ENCODE peak calls at places on chromosomes 6 and 20, in ten cellular contexts. N, D, F, B, I, A, O, K, Q and S are unnamed samples. For H3K4me1 and H3K36me3, the result is how much of the 10 kb centered on the place peaks cover.

GRCh38 chr6:136952714-136953260 is 30.7 kb downstream of the SLC35D3 start:
- DNase-seq in F (peak), K (peak), I (no peak), B (no peak), O (no peak), A (peak), Q (no peak), N (no peak), D (no peak), S (no peak)

GRCh38 chr20:35300469-35301262 is 8.4 kb upstream of the FAM83C start:
- DNase-seq in A (no peak), O (no peak), F (no peak), Q (no peak), I (no peak), D (no peak), B (no peak), K (no peak), N (no peak), S (no peak)

GRCh38 chr6:71299541-71300470 is 11.2 kb downstream of the OGFRL1 start:
- DNase-seq in Q (no peak), D (no peak), O (no peak), N (no peak), B (no peak), A (no peak), I (no peak), K (no peak), F (no peak), S (no peak)

GRCh38 chr6:147784371-147784770 is 275.9 kb downstream of the SAMD5 start:
- DNase-seq in I (no peak), F (no peak), N (no peak), K (no peak), B (no peak), A (no peak), D (no peak), Q (no peak), O (no peak), S (no peak)

GRCh38 chr20:51738877-51739447 is 29.2 kb downstream of the ATP9A start:
- DNase-seq in I (peak), K (peak), O (no peak), A (peak), F (no peak), B (no peak), N (no peak), D (no peak), Q (no peak), S (no peak)

GRCh38 chr6:142372348-142372747 is 70.5 kb downstream of the ADGRG6 start:
- DNase-seq in B (no peak), Q (no peak), N (no peak), I (no peak), A (peak), F (no peak), D (no peak), O (no peak), K (no peak), S (no peak)

GRCh38 chr6:22239261-22239660 is 57.6 kb downstream of the PRL start:
- DNase-seq in B (no peak), K (no peak), D (no peak), Q (no peak), O (no peak), A (no peak), F (no peak), N (no peak), I (no peak), S (no peak)

GRCh38 chr20:24381886-24382285 is 87.5 kb upstream of the SYNDIG1 start:
- DNase-seq in K (no peak), F (no peak), O (no peak), I (no peak), Q (no peak), A (no peak), D (no peak), N (no peak), B (no peak), S (no peak)

GRCh38 chr6:7446644-7447325 is 57.2 kb downstream of the RIOK1 start:
- DNase-seq in O (no peak), I (no peak), N (no peak), F (no peak), B (no peak), D (no peak), K (peak), A (no peak), Q (no peak), S (no peak)

GRCh38 chr20:3786126-3786484 is 435 bp downstream of the CENPB start:
- DNase-seq in I (peak), Q (peak), N (peak), D (no peak), A (peak), K (peak), F (peak), B (no peak), O (no peak), S (peak)

GRCh38 chr6:6752129-6752528 is 163.6 kb downstream of the LY86 start:
- DNase-seq in A (peak), F (no peak), B (no peak), K (no peak), N (no peak), D (peak), O (peak), I (no peak), Q (no peak), S (no peak)

GRCh38 chr6:35183935-35184334 is 29.8 kb upstream of the SCUBE3 start:
- DNase-seq in F (no peak), K (peak), O (no peak), Q (no peak), D (no peak), N (no peak), A (no peak), B (no peak), I (no peak), S (no peak)

GRCh38 chr20:40978761-40979160 is 49.9 kb upstream of the TOP1 start:
- DNase-seq in D (no peak), K (no peak), O (no peak), Q (no peak), B (no peak), F (no peak), N (no peak), A (no peak), I (no peak), S (no peak)

GRCh38 chr6:16374796-16375195 is 136.4 kb downstream of the GMPR start:
- DNase-seq in Q (peak), A (peak), O (no peak), B (no peak), K (no peak), N (no peak), D (no peak), I (no peak), F (no peak), S (no peak)

GRCh38 chr20:61561111-61561830 is 309.2 kb downstream of the CDH4 start:
- DNase-seq in F (no peak), B (no peak), K (no peak), I (no peak), D (no peak), A (no peak), Q (no peak), O (no peak), N (no peak), S (no peak)

GRCh38 chr6:12119085-12119588 is 107.0 kb downstream of the HIVEP1 start:
- DNase-seq in O (peak), Q (no peak), B (peak), F (no peak), I (no peak), K (peak), N (no peak), A (no peak), D (no peak), S (no peak)

GRCh38 chr6:126268087-126268486 is 71.8 kb upstream of the CENPW start:
- DNase-seq in Q (no peak), B (no peak), O (no peak), N (no peak), K (peak), A (peak), F (peak), I (no peak), D (peak), S (no peak)

GRCh38 chr20:34316191-34316814 is 13.1 kb upstream of the AHCY start:
- DNase-seq in O (no peak), Q (no peak), F (peak), A (peak), I (no peak), D (no peak), K (peak), N (no peak), B (no peak), S (no peak)

GRCh38 chr6:78947529-78947928 is 80.2 kb downstream of the IRAK1BP1 start:
- DNase-seq in D (no peak), N (no peak), B (no peak), K (no peak), A (peak), O (no peak), F (no peak), I (no peak), Q (no peak), S (no peak)

GRCh38 chr6:14046476-14047068 is 71.0 kb upstream of the CD83 start:
- DNase-seq in F (peak), K (peak), O (peak), B (peak), N (no peak), Q (no peak), I (peak), D (no peak), A (peak), S (peak)

GRCh38 chr20:21237956-21238355 is 65.2 kb upstream of the XRN2 start:
- DNase-seq in I (no peak), N (no peak), D (no peak), B (no peak), Q (no peak), A (peak), K (no peak), F (no peak), O (no peak), S (no peak)

GRCh38 chr20:9200196-9200595 is 131.3 kb downstream of the PLCB4 start:
- DNase-seq in O (no peak), B (no peak), K (no peak), A (peak), F (no peak), N (no peak), Q (no peak), I (no peak), D (no peak), S (no peak)

GRCh38 chr6:110626442-110626841 is 150.0 kb upstream of the SLC22A16 start:
- DNase-seq in A (no peak), B (no peak), I (no peak), Q (no peak), O (no peak), D (no peak), K (no peak), N (no peak), F (no peak), S (no peak)

GRCh38 chr6:15489563-15489962 is 173.3 kb downstream of the DTNBP1 start:
- DNase-seq in D (no peak), I (no peak), N (no peak), A (no peak), B (no peak), F (no peak), Q (no peak), K (no peak), O (no peak), S (no peak)

GRCh38 chr6:10721850-10722569 is 860 bp upstream of the TMEM14C start:
- DNase-seq in Q (no peak), N (no peak), K (no peak), O (no peak), I (no peak), D (no peak), B (no peak), A (no peak), F (no peak), S (no peak)

GRCh38 chr20:53809242-53809641 is 215.6 kb upstream of the ZNF217 start:
- DNase-seq in N (no peak), B (no peak), A (no peak), Q (no peak), O (no peak), I (no peak), F (no peak), D (no peak), K (no peak), S (no peak)

GRCh38 chr20:51354191-51354768 is 188.2 kb downstream of the NFATC2 start:
- DNase-seq in A (peak), Q (peak), F (no peak), B (no peak), I (no peak), N (no peak), K (no peak), O (no peak), D (no peak), S (no peak)

GRCh38 chr20:31594558-31595379 is 10.3 kb upstream of the ID1 start:
- DNase-seq in A (no peak), D (peak), F (no peak), N (no peak), I (peak), K (no peak), O (peak), Q (no peak), B (no peak), S (peak)

GRCh38 chr20:4633780-4634179 is 87.9 kb upstream of the PRND start:
- DNase-seq in K (no peak), F (peak), A (peak), B (no peak), Q (no peak), I (no peak), O (no peak), N (no peak), D (no peak), S (no peak)

DNA sequence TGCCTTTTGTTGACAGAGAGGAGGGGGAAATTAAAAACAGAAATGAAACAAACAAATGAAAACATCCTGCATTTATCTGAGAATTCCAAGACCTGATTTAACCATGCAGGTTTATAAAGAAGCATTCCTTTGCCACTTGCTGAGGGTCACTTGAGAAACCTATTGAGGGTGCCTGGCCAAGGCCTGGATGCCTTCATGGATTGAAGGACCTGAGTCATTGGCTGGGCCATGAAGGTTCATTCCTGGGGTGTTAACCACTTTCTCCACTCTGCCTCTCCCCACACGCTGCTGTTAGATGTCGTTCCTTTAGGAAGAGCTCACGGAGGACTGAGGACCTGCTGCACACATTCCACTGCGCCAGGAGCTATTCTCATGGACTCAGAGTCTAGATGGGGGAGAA is 49.7 kb downstream of the DAAM2 start:
- DNase-seq in N (no peak), A (peak), B (no peak), D (no peak), O (no peak), I (no peak), K (no peak), Q (no peak), F (no peak), S (no peak)
- H3K27ac ChIP-seq in N (peak), A (no peak), B (no peak), D (no peak), O (no peak), I (peak), K (no peak), Q (peak), F (no peak), S (no peak)

DNA sequence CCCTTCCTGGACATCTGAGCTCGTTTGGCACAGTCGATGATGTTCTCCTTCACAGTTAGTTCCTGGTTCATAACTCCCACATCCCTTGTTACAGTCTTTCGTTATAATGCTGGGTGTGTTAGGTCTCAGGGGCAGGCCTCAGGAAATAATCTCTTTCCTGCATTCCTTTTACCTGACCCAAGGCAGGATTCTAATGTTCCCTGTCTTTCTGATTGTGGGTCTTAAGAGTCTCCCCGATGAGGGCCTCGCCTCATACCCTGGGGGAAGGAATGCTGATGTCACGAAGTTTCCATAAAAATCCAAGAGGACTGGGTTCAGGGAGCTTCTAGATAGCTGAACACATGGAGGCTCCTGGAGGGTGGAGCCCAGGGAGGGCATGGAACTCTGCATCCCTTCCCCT is 104.0 kb upstream of the CARMIL1 start:
- DNase-seq in I (no peak), Q (no peak), D (no peak), O (no peak), N (no peak), F (no peak), B (no peak), K (no peak), A (peak), S (peak)
- H3K4me1 ChIP-seq in I (under half), Q (under half), D (under half), O (under half), N (under half), F (under half), B (under half), K (under half), A (under half), S (half or more)

GRCh38 chr6:143766185-143766553 is 77.0 kb upstream of the LTV1 start:
- DNase-seq in B (no peak), I (no peak), D (no peak), O (no peak), K (no peak), A (no peak), N (no peak), Q (no peak), F (no peak), S (no peak)
- H3K36me3 ChIP-seq in B (under half), I (half or more), D (under half), O (under half), K (under half), A (under half), N (under half), Q (under half), F (under half), S (under half)

GRCh38 chr6:37632291-37632690 is 65.4 kb downstream of the MDGA1 start:
- DNase-seq in B (no peak), Q (no peak), O (no peak), K (no peak), I (no peak), N (no peak), F (no peak), D (no peak), A (no peak), S (no peak)

GRCh38 chr6:37631295-37631694 is 66.4 kb downstream of the MDGA1 start:
- DNase-seq in O (no peak), N (no peak), A (no peak), I (no peak), F (no peak), K (no peak), D (no peak), B (no peak), Q (no peak), S (no peak)

GRCh38 chr6:37632989-37633550 is 64.6 kb downstream of the MDGA1 start:
- DNase-seq in F (no peak), N (no peak), O (no peak), D (no peak), A (no peak), K (no peak), B (no peak), I (no peak), Q (no peak), S (no peak)

GRCh38 chr6:37628611-37629320 is 68.9 kb downstream of the MDGA1 start:
- DNase-seq in I (no peak), D (no peak), F (no peak), B (no peak), Q (no peak), K (no peak), A (peak), N (no peak), O (no peak), S (no peak)

DNA sequence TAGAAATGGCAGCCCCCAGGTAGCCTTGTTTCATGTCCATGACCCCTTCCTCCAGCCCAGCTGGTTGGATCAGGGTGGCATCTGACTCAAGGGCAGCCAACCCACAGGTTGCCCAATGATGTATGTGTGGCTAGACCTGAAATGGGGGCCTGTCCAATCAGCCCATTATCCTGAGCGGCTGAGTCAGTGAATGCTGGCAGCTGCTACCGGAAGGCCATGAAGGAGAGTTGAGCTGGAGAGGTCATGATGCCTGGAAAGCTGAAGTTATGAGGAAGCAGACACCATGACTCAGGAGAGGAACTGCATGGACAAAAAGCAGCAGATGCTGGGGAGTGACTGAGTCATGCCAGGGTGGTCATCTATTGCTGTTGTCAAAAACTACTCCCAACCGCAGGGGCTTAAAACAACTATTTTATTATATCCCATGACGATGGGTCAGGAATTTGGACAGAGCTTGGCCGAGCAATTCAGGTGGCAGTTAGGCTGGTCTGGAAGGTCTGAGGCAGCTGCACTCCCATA is 67.3 kb downstream of the MDGA1 start:
- DNase-seq in A (peak), B (no peak), Q (no peak), O (no peak), N (no peak), I (peak), K (peak), F (no peak), D (no peak), S (peak)
- H3K27ac ChIP-seq in A (peak), B (no peak), Q (no peak), O (no peak), N (no peak), I (peak), K (peak), F (no peak), D (no peak), S (peak)

GRCh38 chr6:80543598-80544181 is 437.2 kb downstream of the BCKDHB start:
- DNase-seq in N (no peak), F (no peak), B (no peak), Q (no peak), K (no peak), I (no peak), D (no peak), O (no peak), A (peak), S (peak)
- H3K4me1 ChIP-seq in N (under half), F (under half), B (under half), Q (under half), K (under half), I (under half), D (under half), O (under half), A (under half), S (half or more)

GRCh38 chr20:17641520-17641964 is 40.5 kb downstream of the RRBP1 start:
- DNase-seq in B (no peak), N (no peak), O (no peak), D (no peak), Q (no peak), K (no peak), A (no peak), F (no peak), I (no peak), S (no peak)

GRCh38 chr20:17640875-17641378 is 41.1 kb downstream of the RRBP1 start:
- DNase-seq in D (no peak), A (no peak), N (no peak), I (no peak), O (no peak), F (no peak), K (no peak), Q (no peak), B (no peak), S (no peak)

GRCh38 chr20:17641993-17642392 is 40.0 kb downstream of the RRBP1 start:
- DNase-seq in F (no peak), K (no peak), N (no peak), B (no peak), D (no peak), I (no peak), A (no peak), Q (no peak), O (no peak), S (no peak)

GRCh38 chr20:17638835-17639407 is 43.1 kb downstream of the RRBP1 start:
- DNase-seq in K (no peak), D (no peak), O (no peak), N (no peak), B (no peak), F (no peak), Q (no peak), A (no peak), I (no peak), S (no peak)

DNA sequence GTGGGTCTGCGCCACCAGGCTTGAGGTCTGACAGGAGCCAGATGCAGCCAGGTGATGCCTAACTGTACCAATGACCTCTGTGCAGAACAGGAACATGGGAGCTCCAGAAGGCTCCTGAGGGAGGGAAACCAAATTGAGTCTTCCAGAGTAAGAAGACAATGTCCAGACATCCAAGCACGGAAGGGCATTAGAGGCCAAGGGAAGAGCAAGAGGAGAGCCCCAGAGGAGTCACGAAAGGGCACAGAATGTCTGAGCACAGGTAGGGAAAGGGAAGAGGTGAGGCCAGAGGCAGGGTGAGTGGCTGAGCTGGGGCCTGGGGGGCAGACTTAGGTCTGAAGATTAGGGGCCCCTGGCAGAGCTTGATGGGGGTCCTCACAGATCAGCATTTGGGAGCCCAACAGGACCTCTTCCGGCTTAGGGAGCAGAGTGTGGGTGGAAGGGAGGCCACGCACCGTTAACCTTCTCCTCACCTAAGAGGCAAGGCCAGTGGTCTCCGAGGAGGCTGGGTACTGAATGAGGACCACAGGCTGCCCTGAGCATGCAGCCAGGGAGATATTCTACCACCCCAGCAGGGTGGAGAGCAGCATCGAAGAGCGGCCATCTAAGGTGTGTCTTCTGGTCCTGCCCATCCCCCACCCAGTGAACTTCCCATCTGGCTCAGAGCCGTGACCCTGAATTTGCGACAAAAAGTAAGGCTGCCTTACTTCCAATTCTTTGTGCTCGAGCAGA is 41.7 kb downstream of the RRBP1 start:
- DNase-seq in K (no peak), A (no peak), B (no peak), O (no peak), I (no peak), Q (no peak), F (no peak), D (no peak), N (no peak), S (no peak)
- H3K36me3 ChIP-seq in K (under half), A (half or more), B (under half), O (under half), I (half or more), Q (half or more), F (under half), D (under half), N (under half), S (half or more)